ENCODE peak calls at places on chromosomes 13 and 19, in ten cellular contexts. J is astrocyte of the cerebellum; W is HFFc6; R is foreskin fibroblast; B is fibroblast of the aortic adventitia; G is left lung; I is Calu3; A is neural progenitor cell; S is CD4-positive, alpha-beta T cell; K is AG09309. Q is an unnamed sample.

GRCh38 chr13:44653261-44653660 is 77.1 kb upstream of the TSC22D1 start:
- DNase-seq in J (no peak), W (peak), R (peak), B (peak), G (no peak), I (no peak), A (no peak), S (no peak), K (no peak), Q (no peak)

GRCh38 chr19:41332468-41332867 is 21.3 kb downstream of the TGFB1 start:
- DNase-seq in J (no peak), W (no peak), R (no peak), B (no peak), G (no peak), I (no peak), A (no peak), S (no peak), K (no peak), Q (no peak)

GRCh38 chr13:79171131-79172061 is 234.7 kb downstream of the RBM26 start:
- DNase-seq in J (no peak), W (no peak), R (no peak), B (no peak), G (no peak), I (no peak), A (peak), S (no peak), K (no peak), Q (no peak)

GRCh38 chr19:45779231-45780145 is 2.8 kb downstream of the DMPK start:
- DNase-seq in J (no peak), W (no peak), R (peak), B (peak), G (peak), I (peak), A (peak), S (peak), K (no peak), Q (no peak)

GRCh38 chr19:45137179-45137761 is 23.5 kb downstream of the NKPD1 start:
- DNase-seq in J (peak), W (no peak), R (no peak), B (no peak), G (no peak), I (no peak), A (no peak), S (no peak), K (no peak), Q (no peak)

GRCh38 chr19:10968527-10969081 is 7.8 kb downstream of the SMARCA4 start:
- DNase-seq in J (no peak), W (no peak), R (no peak), B (no peak), G (no peak), I (no peak), A (no peak), S (no peak), K (no peak), Q (no peak)

GRCh38 chr19:1340681-1341469 is 42.8 kb upstream of the NDUFS7 start:
- DNase-seq in J (no peak), W (no peak), R (no peak), B (no peak), G (no peak), I (no peak), A (no peak), S (no peak), K (no peak), Q (no peak)

GRCh38 chr13:91142572-91142971 is 204.9 kb upstream of the MIR17HG start:
- DNase-seq in J (peak), W (no peak), R (no peak), B (no peak), G (no peak), I (no peak), A (no peak), S (no peak), K (no peak), Q (no peak)

GRCh38 chr13:79659161-79659560 is 178.2 kb downstream of the NDFIP2 start:
- DNase-seq in J (no peak), W (no peak), R (peak), B (peak), G (no peak), I (no peak), A (peak), S (no peak), K (no peak), Q (no peak)

GRCh38 chr19:27675771-27676170 is 1537.2 kb downstream of the UQCRFS1 start:
- DNase-seq in J (no peak), W (no peak), R (no peak), B (no peak), G (no peak), I (no peak), A (no peak), S (no peak), K (no peak), Q (no peak)

GRCh38 chr13:52353116-52353718 is 52.8 kb downstream of the THSD1 start:
- DNase-seq in J (no peak), W (peak), R (no peak), B (peak), G (no peak), I (no peak), A (no peak), S (no peak), K (peak), Q (peak)

GRCh38 chr19:29714953-29715694 is at the start of gene C19orf12:
- DNase-seq in J (no peak), W (no peak), R (peak), B (peak), G (peak), I (peak), A (peak), S (peak), K (no peak), Q (no peak)

GRCh38 chr13:66348745-66349720 is 881.1 kb downstream of the PCDH9 start:
- DNase-seq in J (no peak), W (no peak), R (no peak), B (peak), G (no peak), I (no peak), A (no peak), S (no peak), K (no peak), Q (no peak)

GRCh38 chr19:39738809-39739208 is 980 bp upstream of the CLC start:
- DNase-seq in J (no peak), W (no peak), R (no peak), B (no peak), G (no peak), I (no peak), A (no peak), S (no peak), K (no peak), Q (no peak)

GRCh38 chr19:49786432-49786831 is 19.6 kb downstream of the AP2A1 start:
- DNase-seq in J (no peak), W (peak), R (peak), B (peak), G (no peak), I (no peak), A (no peak), S (no peak), K (peak), Q (peak)

GRCh38 chr19:55117063-55117635 is 288 bp downstream of the PPP1R12C start:
- DNase-seq in J (no peak), W (no peak), R (no peak), B (no peak), G (no peak), I (peak), A (no peak), S (no peak), K (no peak), Q (no peak)

GRCh38 chr19:58379276-58379675 is 1.6 kb downstream of the ZNF837 start:
- DNase-seq in J (no peak), W (no peak), R (no peak), B (no peak), G (peak), I (no peak), A (no peak), S (no peak), K (no peak), Q (no peak)

GRCh38 chr19:18090545-18091216 is 3.9 kb upstream of the IL12RB1 start:
- DNase-seq in J (no peak), W (no peak), R (peak), B (peak), G (peak), I (no peak), A (no peak), S (no peak), K (no peak), Q (no peak)

GRCh38 chr19:48629599-48630288 is 7.4 kb downstream of the DBP start:
- DNase-seq in J (no peak), W (no peak), R (no peak), B (peak), G (no peak), I (no peak), A (peak), S (no peak), K (no peak), Q (no peak)

GRCh38 chr19:49058592-49058991 is 1.0 kb upstream of the CGB7 start:
- DNase-seq in J (peak), W (no peak), R (no peak), B (peak), G (no peak), I (peak), A (peak), S (no peak), K (no peak), Q (no peak)

GRCh38 chr13:43333176-43333575 is 309.8 kb downstream of the DNAJC15 start:
- DNase-seq in J (no peak), W (no peak), R (no peak), B (no peak), G (no peak), I (no peak), A (no peak), S (no peak), K (no peak), Q (no peak)

GRCh38 chr13:31204592-31204991 is 4.8 kb downstream of the B3GLCT start:
- DNase-seq in J (no peak), W (peak), R (peak), B (peak), G (no peak), I (peak), A (no peak), S (no peak), K (no peak), Q (peak)

GRCh38 chr13:77519808-77520207 is 15.7 kb upstream of the SCEL start:
- DNase-seq in J (no peak), W (no peak), R (no peak), B (peak), G (no peak), I (no peak), A (no peak), S (no peak), K (no peak), Q (no peak)

GRCh38 chr19:47691090-47691489 is 22.1 kb upstream of the EHD2 start:
- DNase-seq in J (no peak), W (no peak), R (no peak), B (no peak), G (no peak), I (no peak), A (no peak), S (no peak), K (no peak), Q (no peak)

GRCh38 chr19:56869886-56870285 is 29.4 kb upstream of the PEG3 start:
- DNase-seq in J (no peak), W (no peak), R (no peak), B (no peak), G (no peak), I (no peak), A (no peak), S (no peak), K (no peak), Q (no peak)

GRCh38 chr19:54105796-54106195 is 3.1 kb downstream of the NDUFA3 start:
- DNase-seq in J (no peak), W (no peak), R (no peak), B (no peak), G (peak), I (no peak), A (no peak), S (no peak), K (no peak), Q (no peak)

GRCh38 chr13:66345988-66346387 is 884.1 kb downstream of the PCDH9 start:
- DNase-seq in J (no peak), W (no peak), R (no peak), B (no peak), G (no peak), I (no peak), A (no peak), S (no peak), K (no peak), Q (no peak)

GRCh38 chr19:8423821-8424223 is 10.7 kb downstream of the MARCHF2 start:
- DNase-seq in J (peak), W (peak), R (peak), B (peak), G (peak), I (peak), A (no peak), S (no peak), K (peak), Q (peak)

GRCh38 chr19:46442808-46443450 is 14.2 kb upstream of the PNMA8C start:
- DNase-seq in J (peak), W (peak), R (peak), B (peak), G (no peak), I (peak), A (no peak), S (no peak), K (no peak), Q (peak)

GRCh38 chr19:16383584-16384161 is 59.0 kb downstream of the KLF2 start:
- DNase-seq in J (no peak), W (no peak), R (no peak), B (no peak), G (no peak), I (no peak), A (no peak), S (no peak), K (no peak), Q (no peak)

GRCh38 chr19:927044-927706 is 1.3 kb downstream of the ARID3A start:
- DNase-seq in J (no peak), W (no peak), R (peak), B (peak), G (peak), I (no peak), A (peak), S (no peak), K (no peak), Q (no peak)

GRCh38 chr13:62512194-62513141 is 1096.8 kb upstream of the PCDH20 start:
- DNase-seq in J (peak), W (no peak), R (peak), B (no peak), G (peak), I (peak), A (peak), S (no peak), K (no peak), Q (no peak)

GRCh38 chr19:51183629-51184028 is 41.3 kb upstream of the CD33 start:
- DNase-seq in J (no peak), W (no peak), R (no peak), B (no peak), G (no peak), I (no peak), A (no peak), S (no peak), K (no peak), Q (no peak)

GRCh38 chr13:40072663-40073120 is 417.2 kb downstream of the COG6 start:
- DNase-seq in J (no peak), W (no peak), R (no peak), B (no peak), G (no peak), I (no peak), A (no peak), S (no peak), K (no peak), Q (no peak)

GRCh38 chr13:47017476-47017875 is 120.6 kb upstream of the HTR2A start:
- DNase-seq in J (no peak), W (no peak), R (no peak), B (no peak), G (no peak), I (no peak), A (no peak), S (no peak), K (no peak), Q (no peak)

GRCh38 chr13:79799049-79799448 is 318.1 kb downstream of the NDFIP2 start:
- DNase-seq in J (no peak), W (no peak), R (no peak), B (no peak), G (no peak), I (no peak), A (no peak), S (no peak), K (no peak), Q (no peak)

GRCh38 chr13:113758651-113759524 is at the start of gene TMEM255B:
- DNase-seq in J (no peak), W (peak), R (peak), B (peak), G (peak), I (peak), A (peak), S (peak), K (no peak), Q (no peak)
- TF ChIP-seq CTCF in J (peak), W (peak), R (no peak), B (peak), G (peak), I (peak), A (peak), S (peak), K (no peak), Q (no peak)

GRCh38 chr13:111037838-111038397 is 77.2 kb upstream of the ARHGEF7 start:
- DNase-seq in J (no peak), W (no peak), R (no peak), B (peak), G (no peak), I (no peak), A (no peak), S (no peak), K (no peak), Q (no peak)

GRCh38 chr13:111035861-111036260 is 79.2 kb upstream of the ARHGEF7 start:
- DNase-seq in J (no peak), W (no peak), R (no peak), B (no peak), G (no peak), I (no peak), A (no peak), S (no peak), K (no peak), Q (no peak)

GRCh38 chr13:111034811-111035210 is 80.3 kb upstream of the ARHGEF7 start:
- DNase-seq in J (no peak), W (peak), R (peak), B (peak), G (no peak), I (no peak), A (no peak), S (no peak), K (no peak), Q (no peak)

GRCh38 chr13:111038887-111039286 is 76.2 kb upstream of the ARHGEF7 start:
- DNase-seq in J (no peak), W (no peak), R (no peak), B (no peak), G (no peak), I (no peak), A (no peak), S (no peak), K (no peak), Q (no peak)

GRCh38 chr13:111036665-111037064 is 78.4 kb upstream of the ARHGEF7 start:
- DNase-seq in J (no peak), W (no peak), R (no peak), B (no peak), G (no peak), I (no peak), A (no peak), S (no peak), K (no peak), Q (no peak)
- TF ChIP-seq CTCF in J (no peak), W (no peak), R (no peak), B (no peak), G (no peak), I (no peak), A (no peak), S (no peak), K (no peak), Q (no peak)

GRCh38 chr19:6135367-6135766 is at the start of gene ACSBG2:
- DNase-seq in J (no peak), W (no peak), R (no peak), B (no peak), G (no peak), I (no peak), A (no peak), S (no peak), K (no peak), Q (no peak)
- TF ChIP-seq CTCF in J (no peak), W (no peak), R (no peak), B (no peak), G (no peak), I (no peak), A (no peak), S (no peak), K (no peak), Q (no peak)

DNA sequence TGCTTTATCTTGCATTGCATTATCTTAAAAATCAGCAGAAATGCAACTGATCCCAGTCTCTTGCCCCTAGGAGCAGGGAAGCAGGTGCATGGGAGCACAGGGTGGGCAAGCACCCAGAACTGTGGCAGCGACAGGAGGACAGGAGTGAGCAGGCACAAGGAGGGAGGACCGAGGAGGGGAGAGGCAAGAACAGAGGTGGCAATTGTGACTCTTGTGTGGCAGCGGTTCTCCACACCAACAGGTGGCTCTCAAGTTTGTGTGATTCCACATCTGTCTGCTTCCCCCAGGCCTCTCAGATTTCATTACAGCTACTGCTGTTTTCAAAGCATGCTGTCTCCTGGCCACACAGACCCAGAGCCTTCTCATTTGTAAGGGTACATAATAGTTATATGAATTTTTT is 108.6 kb downstream of the STK24 start:
- DNase-seq in J (no peak), W (no peak), R (no peak), B (no peak), G (no peak), I (no peak), A (no peak), S (no peak), K (no peak), Q (no peak)
- TF ChIP-seq CTCF in J (no peak), W (no peak), R (no peak), B (no peak), G (no peak), I (no peak), A (no peak), S (no peak), K (no peak), Q (no peak)

Q was measured in AG09319.